ENCODE peak calls at places on chromosomes 12 and 14, in ten cellular contexts. H is stimulated activated CD4-positive, alpha-beta T cell treated with anti-CD3 and anti-CD28 coated beads, Interleukin-12 subunit alpha, Interleukin-12 subunit beta, amount 100 ng/mL, for 24 hours; O is naive thymus-derived CD8-positive, alpha-beta T cell; T is RWPE2; R is posterior vena cava; I is osteocyte; X is effector CD4-positive, alpha-beta T cell; C is ELR; B is thyroid gland; Z is iPS-NIHi11. U is an unnamed sample.

GRCh38 chr14:65290830-65291229 is 121.7 kb upstream of the FUT8 start:
- DNase-seq in I (no peak), B (no peak), T (peak; percentile 77), R (no peak), C (peak; percentile 99), X (no peak), Z (no peak), H (peak; percentile 52), O (no peak), U (no peak)

GRCh38 chr12:34396861-34397590 is 374.7 kb downstream of the ALG10 start:
- DNase-seq in B (no peak), O (no peak), T (peak; percentile 27), Z (peak; percentile 1), I (peak; percentile 78), X (peak; percentile 0), R (peak; percentile 76), H (no peak), C (no peak), U (peak; percentile 65)

GRCh38 chr12:78878447-78878846 is 13.9 kb downstream of the SYT1 start:
- DNase-seq in T (no peak), Z (no peak), I (no peak), O (no peak), H (no peak), C (no peak), B (no peak), X (no peak), R (no peak), U (no peak)

GRCh38 chr14:59482471-59483331 is 1.5 kb downstream of the L3HYPDH start:
- DNase-seq in H (no peak), I (no peak), R (no peak), T (peak; percentile 87), Z (no peak), C (peak; percentile 98), O (no peak), B (peak; percentile 62), X (no peak), U (no peak)

GRCh38 chr12:90020006-90020405 is 311.4 kb upstream of the ATP2B1 start:
- DNase-seq in X (no peak), I (no peak), T (no peak), C (no peak), R (no peak), B (no peak), O (no peak), H (no peak), Z (no peak), U (no peak)

GRCh38 chr12:53938276-53939140 is at the start of gene HOXC13:
- DNase-seq in I (peak; percentile 84), C (peak; percentile 88), B (peak; percentile 42), R (no peak), O (peak; percentile 15), Z (peak; percentile 91), T (peak; percentile 98), H (peak; percentile 45), X (no peak), U (no peak)

GRCh38 chr12:113242560-113242959 is 21.3 kb downstream of the TPCN1 start:
- DNase-seq in Z (no peak), B (peak; percentile 54), X (no peak), R (peak; percentile 60), O (no peak), I (no peak), T (no peak), C (no peak), H (no peak), U (peak; percentile 42)

GRCh38 chr12:23221066-23221465 is 596.1 kb downstream of the ETNK1 start:
- DNase-seq in Z (peak; percentile 55), O (no peak), I (no peak), B (peak; percentile 9), C (no peak), T (no peak), X (no peak), H (no peak), R (no peak), U (no peak)

GRCh38 chr12:66708704-66709443 is 30.0 kb upstream of the GRIP1 start:
- DNase-seq in O (no peak), R (no peak), T (no peak), I (no peak), H (no peak), X (no peak), Z (no peak), B (no peak), C (peak; percentile 34), U (no peak)

GRCh38 chr14:101636081-101636560 is 74.8 kb downstream of the DIO3 start:
- DNase-seq in O (no peak), H (peak; percentile 26), B (no peak), Z (no peak), X (no peak), T (no peak), R (no peak), C (no peak), I (no peak), U (no peak)

GRCh38 chr14:75428230-75429104 is 645 bp downstream of the JDP2 start:
- DNase-seq in Z (peak; percentile 66), I (no peak), T (no peak), C (peak; percentile 34), O (no peak), X (no peak), H (peak; percentile 3), B (peak; percentile 39), R (peak; percentile 89), U (no peak)

GRCh38 chr14:101289230-101289690 is 272.0 kb upstream of the DIO3 start:
- DNase-seq in O (no peak), R (no peak), I (no peak), H (no peak), C (no peak), X (no peak), Z (no peak), T (no peak), B (no peak), U (no peak)

GRCh38 chr14:100293497-100294212 is 12.6 kb downstream of the SLC25A29 start:
- DNase-seq in H (no peak), Z (no peak), R (peak; percentile 26), O (no peak), X (no peak), B (peak; percentile 56), C (no peak), T (no peak), I (no peak), U (peak; percentile 54)

GRCh38 chr12:52006726-52007157 is at the start of gene TAMALIN:
- DNase-seq in I (peak; percentile 91), Z (peak; percentile 87), R (peak; percentile 92), H (peak; percentile 65), B (peak; percentile 68), X (peak; percentile 79), C (peak; percentile 42), T (no peak), O (peak; percentile 85), U (no peak)

GRCh38 chr12:127926004-127926403 is 341.0 kb upstream of the TMEM132C start:
- DNase-seq in X (no peak), B (peak; percentile 52), H (no peak), C (peak; percentile 10), T (no peak), R (no peak), O (no peak), Z (no peak), I (no peak), U (no peak)

GRCh38 chr14:32473476-32473875 is 144.4 kb downstream of the AKAP6 start:
- DNase-seq in B (peak; percentile 12), T (peak; percentile 93), H (no peak), O (no peak), R (peak; percentile 86), I (no peak), X (no peak), Z (peak; percentile 37), C (no peak), U (no peak)

GRCh38 chr14:68397827-68398226 is 395.0 kb downstream of the ZFP36L1 start:
- DNase-seq in R (no peak), B (no peak), Z (no peak), T (no peak), X (no peak), O (no peak), C (peak; percentile 59), H (no peak), I (no peak), U (no peak)

GRCh38 chr12:98594050-98594853 is 766 bp downstream of the SLC25A3 start:
- DNase-seq in C (peak; percentile 53), B (peak; percentile 47), R (peak; percentile 88), H (peak; percentile 13), Z (no peak), I (no peak), O (no peak), X (no peak), T (no peak), U (no peak)